ENCODE peak calls at places on chromosomes 6 and 20, in five cellular contexts. Z, L, N, I and Y are unnamed samples. For H3K4me1 and H3K36me3, the result is how much of the 10 kb centered on the place peaks cover.

GRCh38 chr20:37903317-37904007 is 535 bp downstream of the VSTM2L start:
- DNase-seq in Z (no peak), L (no peak), N (no peak), I (no peak), Y (no peak)

GRCh38 chr6:2973656-2974055 is 2.3 kb upstream of the SERPINB6 start:
- DNase-seq in Z (no peak), L (no peak), N (no peak), I (no peak), Y (no peak)

GRCh38 chr20:58424218-58424617 is 35.2 kb downstream of the VAPB start:
- DNase-seq in Z (no peak), L (no peak), N (no peak), I (no peak), Y (no peak)

GRCh38 chr6:165191461-165191860 is 117.9 kb downstream of the C6orf118 start:
- DNase-seq in Z (no peak), L (no peak), N (no peak), I (no peak), Y (no peak)

GRCh38 chr6:42428326-42429041 is 23.2 kb downstream of the TRERF1 start:
- DNase-seq in Z (peak), L (no peak), N (peak), I (peak), Y (peak)

GRCh38 chr6:130928993-130929678 is 101.9 kb downstream of the SMLR1 start:
- DNase-seq in Z (no peak), L (no peak), N (no peak), I (no peak), Y (no peak)

GRCh38 chr6:36333889-36334288 is 2.8 kb downstream of the BNIP5 start:
- DNase-seq in Z (peak), L (no peak), N (no peak), I (no peak), Y (no peak)

GRCh38 chr6:4895971-4896370 is 107.9 kb downstream of the RPP40 start:
- DNase-seq in Z (no peak), L (no peak), N (no peak), I (no peak), Y (no peak)

GRCh38 chr6:157184202-157185015 is 138.9 kb downstream of the TMEM242 start:
- DNase-seq in Z (peak), L (peak), N (peak), I (peak), Y (peak)

GRCh38 chr6:1325471-1326309 is 13.8 kb downstream of the FOXQ1 start:
- DNase-seq in Z (peak), L (no peak), N (no peak), I (no peak), Y (no peak)

GRCh38 chr6:41901882-41902519 is 6.8 kb upstream of the USP49 start:
- DNase-seq in Z (peak), L (no peak), N (no peak), I (peak), Y (no peak)

GRCh38 chr6:75268121-75268987 is 16.2 kb downstream of the TMEM30A start:
- DNase-seq in Z (peak), L (no peak), N (no peak), I (no peak), Y (no peak)

GRCh38 chr6:13355969-13356368 is 27.6 kb upstream of the TBC1D7 start:
- DNase-seq in Z (no peak), L (no peak), N (no peak), I (no peak), Y (no peak)
- H3K4me1 ChIP-seq in Z (under half), L (half or more), N (half or more), I (under half), Y (under half)

GRCh38 chr6:166448432-166448831 is 65.7 kb upstream of the MPC1 start:
- DNase-seq in Z (no peak), L (no peak), N (no peak), I (no peak), Y (no peak)

GRCh38 chr6:166449641-166450040 is 66.9 kb upstream of the MPC1 start:
- DNase-seq in Z (no peak), L (no peak), N (no peak), I (no peak), Y (no peak)

GRCh38 chr6:166446567-166447065 is 63.9 kb upstream of the MPC1 start:
- DNase-seq in Z (peak), L (no peak), N (no peak), I (no peak), Y (no peak)

GRCh38 chr6:166450167-166450873 is 67.6 kb upstream of the MPC1 start:
- DNase-seq in Z (no peak), L (no peak), N (no peak), I (no peak), Y (no peak)

DNA sequence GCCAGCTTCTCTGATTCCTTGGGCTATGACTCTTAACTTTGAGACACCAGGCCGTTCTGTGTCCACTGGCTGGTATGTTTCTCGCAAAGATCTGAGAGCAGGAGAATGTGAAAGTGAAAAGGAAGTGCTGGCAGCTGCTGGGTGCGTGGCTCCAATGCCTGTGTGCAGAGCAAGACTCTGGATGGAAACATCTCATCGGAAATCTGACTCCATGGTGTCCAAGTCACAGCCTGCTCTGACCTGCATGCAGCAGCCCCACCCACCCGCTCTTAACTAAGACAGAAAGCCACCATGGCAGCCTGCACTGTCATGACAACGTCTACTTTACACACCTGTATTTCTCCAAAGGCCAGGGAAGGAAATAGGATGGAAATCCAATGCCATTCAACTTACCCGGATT is 66.3 kb upstream of the MPC1 start:
- DNase-seq in Z (no peak), L (no peak), N (no peak), I (no peak), Y (no peak)
- H3K36me3 ChIP-seq in Z (under half), L (under half), N (half or more), I (under half), Y (under half)

GRCh38 chr6:26538936-26539615 is 910 bp downstream of the HMGN4 start:
- DNase-seq in Z (no peak), L (no peak), N (no peak), I (no peak), Y (peak)
- H3K4me1 ChIP-seq in Z (under half), L (under half), N (under half), I (under half), Y (under half)

GRCh38 chr20:50575869-50576720 is 65.9 kb downstream of the PTPN1 start:
- DNase-seq in Z (peak), L (peak), N (peak), I (peak), Y (peak)

GRCh38 chr20:50574586-50574985 is 64.4 kb downstream of the PTPN1 start:
- DNase-seq in Z (no peak), L (no peak), N (no peak), I (no peak), Y (no peak)

GRCh38 chr20:50571466-50571865 is 61.3 kb downstream of the PTPN1 start:
- DNase-seq in Z (no peak), L (no peak), N (no peak), I (no peak), Y (no peak)

GRCh38 chr20:50572922-50573777 is 63.0 kb downstream of the PTPN1 start:
- DNase-seq in Z (no peak), L (peak), N (peak), I (no peak), Y (no peak)

DNA sequence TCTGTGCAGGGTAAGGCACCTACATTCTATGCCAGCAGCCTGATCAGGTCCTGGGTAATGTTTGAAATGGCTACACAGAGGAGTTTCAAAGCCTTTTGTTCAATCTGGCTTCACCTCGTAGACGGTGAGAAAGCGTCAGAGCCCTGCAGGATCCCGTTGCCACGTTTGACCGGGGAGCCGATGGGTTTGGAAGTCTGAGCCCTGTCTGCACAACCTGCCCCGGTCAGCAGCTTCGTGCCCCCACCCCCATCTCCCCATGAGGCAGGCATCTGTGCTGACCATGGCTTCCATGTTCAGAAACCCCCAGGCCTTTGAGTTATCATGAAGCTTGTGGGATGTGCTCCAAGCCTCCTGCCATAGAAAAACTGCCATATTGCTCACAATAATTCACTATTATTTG is 63.9 kb downstream of the PTPN1 start:
- DNase-seq in Z (no peak), L (no peak), N (no peak), I (no peak), Y (no peak)
- H3K36me3 ChIP-seq in Z (under half), L (under half), N (under half), I (half or more), Y (under half)

DNA sequence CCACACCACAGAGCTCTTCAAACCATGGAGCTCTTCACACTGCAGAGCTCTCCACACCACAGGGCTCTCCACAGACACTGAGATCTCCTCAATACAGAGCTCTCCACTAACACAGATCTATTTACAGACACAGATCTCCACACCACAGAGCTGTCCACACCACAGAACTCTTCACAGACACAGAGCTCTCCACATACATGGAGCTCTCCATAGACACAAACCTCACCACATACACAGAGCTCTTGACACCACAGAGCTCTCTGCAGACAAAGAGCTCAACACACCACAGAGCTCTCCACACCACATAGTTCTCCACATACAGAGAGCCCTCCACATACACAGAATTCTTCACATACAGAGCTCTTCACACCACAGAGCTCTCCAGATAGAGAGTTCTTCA is 53.0 kb downstream of the ERMARD start:
- DNase-seq in Z (peak), L (no peak), N (no peak), I (no peak), Y (no peak)
- H3K4me1 ChIP-seq in Z (under half), L (under half), N (under half), I (under half), Y (under half)